ENCODE peak calls at places on chromosomes 6 and 20, in six cellular contexts. Q, G, F, M, N and T are unnamed samples.

GRCh38 chr6:152723398-152723797 is 25.7 kb downstream of the MYCT1 start:
- DNase-seq in G (no peak), Q (no peak), M (no peak), F (no peak), N (no peak), T (peak)

GRCh38 chr6:140071601-140072062 is 697.2 kb upstream of the CITED2 start:
- DNase-seq in N (no peak), G (peak), M (no peak), F (peak), Q (no peak), T (peak)

GRCh38 chr6:31086788-31087440 is 25.5 kb downstream of the C6orf15 start:
- DNase-seq in G (peak), Q (no peak), N (no peak), M (no peak), F (no peak), T (peak)

GRCh38 chr6:158608221-158608620 is 36.3 kb downstream of the DYNLT1 start:
- DNase-seq in M (no peak), N (no peak), G (no peak), Q (no peak), F (no peak), T (no peak)

GRCh38 chr6:35089216-35089934 is 51.8 kb downstream of the TCP11 start:
- DNase-seq in G (no peak), N (no peak), F (no peak), M (no peak), Q (peak), T (no peak)

GRCh38 chr20:59035381-59035780 is 3.2 kb upstream of the ATP5F1E start:
- DNase-seq in G (no peak), Q (no peak), N (no peak), M (no peak), F (no peak), T (no peak)

GRCh38 chr20:1657556-1658334 is at the start of gene SIRPG:
- DNase-seq in G (no peak), N (peak), Q (no peak), F (no peak), M (no peak), T (no peak)

GRCh38 chr20:46362931-46363872 is 43.2 kb downstream of the ELMO2 start:
- DNase-seq in G (no peak), M (no peak), Q (no peak), F (peak), N (no peak), T (no peak)

GRCh38 chr6:62367601-62368000 is 81.6 kb upstream of the KHDRBS2 start:
- DNase-seq in N (no peak), Q (no peak), F (peak), G (no peak), M (no peak), T (no peak)

GRCh38 chr6:167828325-167828956 is 1.7 kb downstream of the AFDN start:
- DNase-seq in F (no peak), G (peak), Q (no peak), M (no peak), N (no peak), T (no peak)

GRCh38 chr6:21022343-21023107 is 488.3 kb downstream of the CDKAL1 start:
- DNase-seq in Q (peak), N (no peak), G (peak), F (peak), M (peak), T (peak)

GRCh38 chr20:51346686-51347485 is 195.6 kb downstream of the NFATC2 start:
- DNase-seq in F (no peak), N (no peak), M (no peak), Q (no peak), G (peak), T (peak)

GRCh38 chr6:125717120-125717731 is 32.2 kb upstream of the HEY2 start:
- DNase-seq in N (no peak), F (peak), Q (no peak), M (no peak), G (no peak), T (no peak)

DNA sequence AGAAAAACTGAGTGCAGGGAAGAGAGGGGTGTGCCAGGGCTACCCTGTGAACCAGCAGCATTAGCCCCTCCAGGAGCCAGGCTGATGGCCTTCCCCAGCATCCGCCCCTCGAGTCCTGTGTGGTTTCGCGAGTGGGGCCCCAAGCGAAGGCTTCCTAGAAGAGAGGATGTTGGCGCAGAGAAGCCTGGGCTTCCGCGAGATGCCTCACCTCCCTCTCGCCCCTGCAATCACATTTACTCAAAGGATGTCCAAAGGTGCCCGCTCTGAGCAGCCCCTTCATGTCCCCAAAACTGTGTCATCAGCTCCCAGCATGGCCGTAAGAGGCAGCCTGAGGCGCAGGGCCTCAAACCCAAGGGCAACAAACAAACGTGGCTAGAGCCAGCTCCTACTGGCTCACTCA is 111.7 kb downstream of the PREX1 start:
- DNase-seq in F (peak), G (no peak), N (no peak), Q (no peak), M (no peak), T (no peak)
- H3K4me3 ChIP-seq in F (no peak), G (no peak), N (no peak), Q (no peak), M (no peak), T (no peak)

GRCh38 chr6:16822975-16823374 is 61.7 kb upstream of the ATXN1 start:
- DNase-seq in Q (peak), G (no peak), F (no peak), M (no peak), N (no peak), T (no peak)

GRCh38 chr6:16824804-16825777 is 63.8 kb upstream of the ATXN1 start:
- DNase-seq in G (no peak), F (no peak), Q (no peak), N (no peak), M (no peak), T (no peak)

GRCh38 chr6:16823700-16824352 is 62.6 kb upstream of the ATXN1 start:
- DNase-seq in F (no peak), G (no peak), Q (no peak), M (no peak), N (no peak), T (no peak)

GRCh38 chr6:16821834-16822264 is 60.6 kb upstream of the ATXN1 start:
- DNase-seq in F (no peak), N (no peak), M (peak), Q (no peak), G (no peak), T (no peak)

DNA sequence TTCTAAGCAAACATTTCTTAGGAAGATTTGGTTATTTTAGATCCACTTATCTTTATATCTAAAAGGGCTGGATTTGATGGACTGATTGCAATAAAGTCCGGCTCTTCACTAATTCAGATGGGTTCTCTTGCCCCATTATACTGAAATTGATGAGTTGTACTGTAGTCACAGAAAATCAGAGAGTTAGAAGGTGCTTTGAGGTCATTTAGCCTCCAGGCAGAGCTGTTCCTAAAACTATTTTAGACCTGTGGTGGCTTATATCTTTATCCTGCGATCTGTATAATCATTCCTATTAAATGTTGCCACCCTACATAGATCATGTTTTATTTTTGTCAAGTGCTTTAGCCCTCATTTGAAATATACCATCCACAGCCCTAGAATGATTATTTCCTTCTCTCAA is 61.3 kb upstream of the ATXN1 start:
- DNase-seq in N (no peak), F (no peak), Q (no peak), G (peak), M (no peak), T (no peak)
- H3K4me3 ChIP-seq in N (no peak), F (no peak), Q (no peak), G (no peak), M (no peak), T (no peak)

DNA sequence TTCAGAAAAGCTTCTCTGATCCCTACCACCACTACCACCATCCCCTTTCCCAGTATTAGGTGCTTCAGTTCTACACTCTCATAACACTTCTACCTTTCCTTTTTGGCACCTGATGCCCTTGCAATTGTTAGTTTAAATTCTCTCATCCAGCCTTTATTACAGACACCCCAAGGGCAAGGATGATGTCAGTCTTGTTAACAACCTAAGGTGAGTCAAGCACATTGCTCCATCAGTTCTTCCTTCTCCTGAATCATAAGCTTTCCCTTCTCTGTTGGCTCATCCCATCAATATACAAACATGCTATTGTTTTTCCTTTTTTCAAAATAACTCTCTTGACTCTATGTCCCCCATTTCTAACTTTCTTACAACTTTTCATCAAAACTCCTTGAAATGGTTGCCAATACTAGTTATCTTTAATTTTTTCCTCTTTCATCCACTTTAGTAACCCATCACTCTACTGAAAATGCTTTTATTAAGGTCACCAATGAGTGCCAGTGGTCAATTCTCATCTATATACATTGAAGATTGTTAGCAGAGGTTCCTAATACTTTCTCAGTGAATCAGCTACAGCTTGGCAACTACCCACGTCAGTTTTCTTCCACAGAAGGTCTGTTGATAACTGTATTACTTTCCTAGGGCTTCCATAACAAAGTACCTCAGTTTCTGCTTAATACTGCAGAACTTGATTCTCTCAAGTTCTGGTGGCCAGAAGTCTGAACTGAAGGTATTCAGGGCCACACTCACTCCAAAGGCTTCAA is 97.1 kb upstream of the FLRT3 start:
- DNase-seq in Q (no peak), N (no peak), G (peak), M (no peak), F (no peak), T (peak)
- H3K4me3 ChIP-seq in Q (no peak), N (no peak), G (no peak), M (no peak), F (no peak), T (no peak)

GRCh38 chr20:43681468-43681942 is 14.6 kb downstream of the MYBL2 start:
- DNase-seq in F (peak), N (no peak), M (no peak), G (no peak), Q (no peak), T (no peak)
- H3K4me3 ChIP-seq in F (peak), N (no peak), M (no peak), G (no peak), Q (no peak), T (no peak)

GRCh38 chr6:13013681-13014550 is 297.3 kb downstream of the PHACTR1 start:
- DNase-seq in F (no peak), N (peak), M (no peak), G (no peak), Q (peak), T (peak)
- H3K4me3 ChIP-seq in F (no peak), N (peak), M (no peak), G (no peak), Q (peak), T (peak)